ENCODE peak calls at places on chromosome 18, in eight cellular contexts. N, I, Y, W, K, G, F and M are unnamed samples.

GRCh38 chr18:26736301-26736700 is 129.2 kb downstream of the AQP4 start:
- DNase-seq in F (no peak), I (no peak), Y (no peak), N (no peak), K (no peak), G (no peak), W (no peak), M (no peak)

GRCh38 chr18:75407468-75408437 is 19.8 kb downstream of the SMIM21 start:
- DNase-seq in Y (no peak), F (no peak), I (no peak), G (no peak), K (peak; percentile 18), N (no peak), W (no peak), M (peak; percentile 25)

GRCh38 chr18:77528877-77529276 is 279.2 kb downstream of the GALR1 start:
- DNase-seq in G (no peak), I (no peak), W (no peak), F (no peak), N (no peak), Y (no peak), K (no peak), M (no peak)

GRCh38 chr18:63949068-63949737 is at the start of gene HMSD:
- DNase-seq in N (peak; percentile 52), G (peak; percentile 64), F (peak; percentile 49), I (no peak), Y (peak; percentile 46), W (peak; percentile 83), K (peak; percentile 72), M (peak; percentile 81)

GRCh38 chr18:76426738-76427305 is 68.2 kb downstream of the ZNF516 start:
- DNase-seq in G (peak; percentile 62), W (peak; percentile 93), K (peak; percentile 57), I (peak; percentile 59), F (peak; percentile 41), Y (no peak), N (no peak), M (peak; percentile 79)

GRCh38 chr18:31171159-31171839 is 8.6 kb upstream of the DSC1 start:
- DNase-seq in F (no peak), Y (no peak), W (no peak), G (no peak), N (no peak), I (no peak), K (no peak), M (no peak)

GRCh38 chr18:25786778-25787177 is 303.6 kb downstream of the SS18 start:
- DNase-seq in N (no peak), K (no peak), W (no peak), Y (no peak), F (no peak), G (no peak), I (no peak), M (no peak)

GRCh38 chr18:24922491-24922890 is 429.5 kb downstream of the ZNF521 start:
- DNase-seq in K (no peak), N (no peak), G (no peak), Y (no peak), F (no peak), I (no peak), W (no peak), M (no peak)

GRCh38 chr18:63832470-63832869 is 55.0 kb upstream of the SERPINB2 start:
- DNase-seq in Y (no peak), I (no peak), K (no peak), F (no peak), G (no peak), W (no peak), N (no peak), M (no peak)

GRCh38 chr18:3966985-3967856 is 487.9 kb downstream of the DLGAP1 start:
- DNase-seq in W (no peak), I (no peak), Y (peak; percentile 45), G (no peak), N (no peak), K (peak; percentile 16), F (no peak), M (no peak)

GRCh38 chr18:3973191-3973590 is 481.9 kb downstream of the DLGAP1 start:
- DNase-seq in N (no peak), G (no peak), I (no peak), Y (no peak), W (no peak), F (no peak), K (no peak), M (no peak)

GRCh38 chr18:3966246-3966984 is 488.7 kb downstream of the DLGAP1 start:
- DNase-seq in W (no peak), F (no peak), K (no peak), I (no peak), Y (no peak), N (no peak), G (no peak), M (no peak)

GRCh38 chr18:3972291-3972985 is 482.7 kb downstream of the DLGAP1 start:
- DNase-seq in F (no peak), N (no peak), W (peak; percentile 58), G (no peak), I (no peak), Y (no peak), K (no peak), M (no peak)

DNA sequence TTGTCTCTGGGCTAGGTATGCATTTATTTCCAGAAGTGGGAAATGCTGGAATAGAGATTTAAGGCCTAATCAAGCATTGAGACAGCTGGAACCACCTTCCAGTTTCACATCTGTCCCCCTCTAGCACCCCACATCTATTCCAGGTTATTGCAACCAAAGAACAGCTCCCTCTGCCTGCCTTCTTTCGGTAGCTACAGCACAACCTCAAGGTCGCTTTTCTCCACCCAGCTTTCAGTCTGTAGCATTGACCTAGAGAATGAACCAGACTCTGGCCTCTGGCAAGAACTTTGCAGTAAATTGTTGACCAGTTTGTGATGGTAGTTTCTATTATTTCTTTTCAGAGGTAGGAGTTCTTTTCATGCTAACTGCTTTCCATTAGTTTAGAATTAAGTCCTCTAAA is 484.2 kb downstream of the DLGAP1 start:
- DNase-seq in W (no peak), Y (no peak), F (no peak), N (no peak), I (no peak), K (peak; percentile 43), G (no peak), M (no peak)
- TF ChIP-seq CTCF in W (peak; percentile 73), Y (no peak), F (peak; percentile 24), N (peak; percentile 34), I (no peak), K (peak; percentile 37), G (no peak), M (no peak)

GRCh38 chr18:55095579-55095978 is 136.3 kb upstream of the CCDC68 start:
- DNase-seq in Y (no peak), I (no peak), W (no peak), F (no peak), N (no peak), K (no peak), G (no peak), M (no peak)

GRCh38 chr18:55093295-55093694 is 134.0 kb upstream of the CCDC68 start:
- DNase-seq in F (no peak), K (no peak), I (no peak), N (no peak), Y (no peak), G (no peak), W (no peak), M (no peak)

GRCh38 chr18:55097406-55098170 is 138.3 kb upstream of the CCDC68 start:
- DNase-seq in K (peak; percentile 62), N (no peak), F (no peak), I (no peak), W (no peak), G (no peak), Y (no peak), M (peak; percentile 53)

GRCh38 chr18:55093808-55094207 is 134.5 kb upstream of the CCDC68 start:
- DNase-seq in W (no peak), I (no peak), N (no peak), F (no peak), Y (no peak), G (no peak), K (no peak), M (no peak)

GRCh38 chr18:55096261-55097026 is 137.2 kb upstream of the CCDC68 start:
- DNase-seq in K (peak; percentile 57), I (peak; percentile 53), F (no peak), G (no peak), N (no peak), Y (no peak), W (no peak), M (no peak)
- TF ChIP-seq CTCF in K (peak; percentile 41), I (peak; percentile 34), F (no peak), G (peak; percentile 23), N (peak; percentile 44), Y (no peak), W (peak; percentile 77), M (no peak)

GRCh38 chr18:43277164-43277600 is at the start of gene SYT4:
- DNase-seq in K (peak; percentile 83), I (no peak), G (peak; percentile 58), N (peak; percentile 13), W (peak; percentile 80), F (peak; percentile 58), Y (peak; percentile 40), M (peak; percentile 77)

GRCh38 chr18:43276471-43276870 is 819 bp downstream of the SYT4 start:
- DNase-seq in G (no peak), K (no peak), I (no peak), W (no peak), Y (no peak), N (no peak), F (no peak), M (no peak)

GRCh38 chr18:43274526-43274925 is 2.8 kb downstream of the SYT4 start:
- DNase-seq in G (no peak), W (no peak), I (no peak), K (no peak), N (no peak), F (no peak), Y (no peak), M (no peak)

GRCh38 chr18:43267818-43268217 is 9.5 kb downstream of the SYT4 start:
- DNase-seq in K (no peak), I (no peak), F (no peak), N (no peak), G (no peak), Y (no peak), W (no peak), M (no peak)

DNA sequence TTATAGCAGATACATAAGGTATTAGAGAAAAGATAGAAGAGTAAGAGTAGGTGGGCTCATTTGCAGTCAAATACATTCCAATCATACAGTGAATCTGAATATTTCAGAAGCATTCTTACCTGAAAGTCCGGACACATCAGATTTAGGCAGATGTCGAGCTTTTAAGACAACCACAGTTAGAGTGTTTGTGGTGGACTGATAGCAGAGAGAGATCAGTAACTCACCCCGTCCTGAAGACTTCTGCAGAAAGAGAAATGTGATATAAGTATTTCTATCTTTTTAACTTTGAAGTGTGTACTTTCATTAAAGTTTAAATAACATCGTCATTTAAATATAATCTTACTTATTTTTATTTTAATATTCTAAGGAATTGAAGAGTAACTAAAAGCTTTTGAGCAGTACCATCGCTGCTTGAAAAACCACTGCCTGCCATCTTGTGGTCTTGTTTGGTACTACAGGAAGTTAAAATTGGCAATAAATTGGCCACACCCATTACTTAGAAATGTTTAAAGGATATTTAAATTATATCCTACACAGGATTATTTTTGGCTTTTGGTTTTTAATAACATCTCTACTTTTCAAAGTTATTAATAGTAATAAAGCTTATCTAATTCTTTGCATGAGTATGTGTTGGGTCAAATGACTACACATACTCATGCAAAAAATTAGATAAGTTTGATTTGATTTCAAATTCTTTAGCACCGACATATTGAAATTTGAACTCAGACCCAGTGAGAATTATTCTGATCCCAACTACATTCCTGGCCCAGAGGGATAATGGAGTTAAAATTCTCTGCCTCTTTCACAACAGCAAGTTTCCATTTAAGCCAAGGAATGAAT is 5.5 kb downstream of the SYT4 start:
- DNase-seq in F (no peak), Y (peak; percentile 21), I (no peak), G (peak; percentile 50), K (peak; percentile 59), W (no peak), N (no peak), M (peak; percentile 33)
- TF ChIP-seq CTCF in F (peak; percentile 94), Y (peak; percentile 35), I (peak; percentile 69), G (peak; percentile 96), K (peak; percentile 92), W (peak; percentile 45), N (peak; percentile 82), M (peak; percentile 94)

GRCh38 chr18:45255142-45255890 is 360.0 kb upstream of the SLC14A2 start:
- DNase-seq in N (no peak), K (peak; percentile 52), G (no peak), F (no peak), Y (peak; percentile 22), I (no peak), W (no peak), M (no peak)
- TF ChIP-seq CTCF in N (no peak), K (no peak), G (no peak), F (no peak), Y (no peak), I (no peak), W (no peak), M (no peak)